ENCODE peak calls at places on chromosomes 1 and 21, in seven cellular contexts. One of them, this sample, is unnamed.

GRCh38 chr1:94068831-94069648 is 51.9 kb downstream of the ABCA4 start:
- DNase-seq in CD8-positive, alpha-beta T cell: no peak
- DNase-seq in NAMALWA: no peak
- DNase-seq in HFFc6: no peak
- DNase-seq in activated CD4-positive, CD25-positive, alpha-beta regulatory T cell: no peak
- DNase-seq in ovary: peak
- DNase-seq in NCI-H524: no peak
- DNase-seq in this sample: no peak

GRCh38 chr1:207798847-207799246 is 47.0 kb downstream of the CD46 start:
- DNase-seq in CD8-positive, alpha-beta T cell: peak
- DNase-seq in HFFc6: no peak
- DNase-seq in NCI-H524: no peak
- DNase-seq in NAMALWA: no peak
- DNase-seq in activated CD4-positive, CD25-positive, alpha-beta regulatory T cell: no peak
- DNase-seq in ovary: no peak
- DNase-seq in this sample: no peak

GRCh38 chr1:173997796-173998195 is 24.4 kb downstream of the RC3H1 start:
- DNase-seq in NCI-H524: no peak
- DNase-seq in ovary: no peak
- DNase-seq in NAMALWA: no peak
- DNase-seq in CD8-positive, alpha-beta T cell: no peak
- DNase-seq in activated CD4-positive, CD25-positive, alpha-beta regulatory T cell: no peak
- DNase-seq in HFFc6: no peak
- DNase-seq in this sample: no peak

GRCh38 chr1:71785470-71785869 is 496.9 kb downstream of the NEGR1 start:
- DNase-seq in ovary: no peak
- DNase-seq in CD8-positive, alpha-beta T cell: no peak
- DNase-seq in HFFc6: no peak
- DNase-seq in NCI-H524: no peak
- DNase-seq in activated CD4-positive, CD25-positive, alpha-beta regulatory T cell: no peak
- DNase-seq in NAMALWA: no peak
- DNase-seq in this sample: no peak

GRCh38 chr1:27237112-27237511 is 2.7 kb downstream of the WDTC1 start:
- DNase-seq in NAMALWA: no peak
- DNase-seq in CD8-positive, alpha-beta T cell: no peak
- DNase-seq in NCI-H524: no peak
- DNase-seq in ovary: no peak
- DNase-seq in HFFc6: no peak
- DNase-seq in activated CD4-positive, CD25-positive, alpha-beta regulatory T cell: no peak
- DNase-seq in this sample: no peak

GRCh38 chr1:245822997-245823396 is 668.2 kb downstream of the KIF26B start:
- DNase-seq in NAMALWA: no peak
- DNase-seq in NCI-H524: no peak
- DNase-seq in CD8-positive, alpha-beta T cell: no peak
- DNase-seq in activated CD4-positive, CD25-positive, alpha-beta regulatory T cell: no peak
- DNase-seq in HFFc6: peak
- DNase-seq in ovary: no peak
- DNase-seq in this sample: no peak

GRCh38 chr1:169160845-169161511 is 54.5 kb downstream of the ATP1B1 start:
- DNase-seq in CD8-positive, alpha-beta T cell: no peak
- DNase-seq in activated CD4-positive, CD25-positive, alpha-beta regulatory T cell: no peak
- DNase-seq in NAMALWA: no peak
- DNase-seq in ovary: peak
- DNase-seq in NCI-H524: no peak
- DNase-seq in HFFc6: peak
- DNase-seq in this sample: no peak

GRCh38 chr1:16719571-16720402 is 20.5 kb upstream of the RNU1-4 start:
- DNase-seq in NAMALWA: no peak
- DNase-seq in HFFc6: peak
- DNase-seq in NCI-H524: no peak
- DNase-seq in activated CD4-positive, CD25-positive, alpha-beta regulatory T cell: no peak
- DNase-seq in CD8-positive, alpha-beta T cell: no peak
- DNase-seq in ovary: peak
- DNase-seq in this sample: no peak

GRCh38 chr1:95384570-95384969 is 150.6 kb downstream of the RWDD3 start:
- DNase-seq in HFFc6: no peak
- DNase-seq in NAMALWA: peak
- DNase-seq in NCI-H524: no peak
- DNase-seq in activated CD4-positive, CD25-positive, alpha-beta regulatory T cell: no peak
- DNase-seq in CD8-positive, alpha-beta T cell: no peak
- DNase-seq in ovary: no peak
- DNase-seq in this sample: peak

GRCh38 chr1:4000811-4001251 is 100.8 kb upstream of the C1orf174 start:
- DNase-seq in CD8-positive, alpha-beta T cell: no peak
- DNase-seq in HFFc6: no peak
- DNase-seq in ovary: no peak
- DNase-seq in activated CD4-positive, CD25-positive, alpha-beta regulatory T cell: no peak
- DNase-seq in NCI-H524: peak
- DNase-seq in NAMALWA: no peak
- DNase-seq in this sample: no peak

GRCh38 chr1:106498238-106498637 is 558.2 kb upstream of the PRMT6 start:
- DNase-seq in activated CD4-positive, CD25-positive, alpha-beta regulatory T cell: no peak
- DNase-seq in ovary: no peak
- DNase-seq in NAMALWA: no peak
- DNase-seq in NCI-H524: no peak
- DNase-seq in CD8-positive, alpha-beta T cell: no peak
- DNase-seq in HFFc6: no peak
- DNase-seq in this sample: no peak

GRCh38 chr1:176617881-176618280 is 154.9 kb downstream of the PAPPA2 start:
- DNase-seq in activated CD4-positive, CD25-positive, alpha-beta regulatory T cell: no peak
- DNase-seq in NCI-H524: no peak
- DNase-seq in HFFc6: no peak
- DNase-seq in ovary: no peak
- DNase-seq in CD8-positive, alpha-beta T cell: no peak
- DNase-seq in NAMALWA: no peak
- DNase-seq in this sample: no peak

GRCh38 chr1:228317411-228317828 is 89.2 kb downstream of the TRIM11 start:
- DNase-seq in activated CD4-positive, CD25-positive, alpha-beta regulatory T cell: no peak
- DNase-seq in NAMALWA: no peak
- DNase-seq in NCI-H524: no peak
- DNase-seq in ovary: peak
- DNase-seq in CD8-positive, alpha-beta T cell: no peak
- DNase-seq in HFFc6: no peak
- DNase-seq in this sample: no peak

GRCh38 chr21:42125571-42126544 is 54.7 kb downstream of the UMODL1 start:
- DNase-seq in CD8-positive, alpha-beta T cell: no peak
- DNase-seq in NCI-H524: peak
- DNase-seq in ovary: no peak
- DNase-seq in HFFc6: peak
- DNase-seq in activated CD4-positive, CD25-positive, alpha-beta regulatory T cell: no peak
- DNase-seq in NAMALWA: no peak
- DNase-seq in this sample: no peak

GRCh38 chr1:43058545-43059360 is 100.1 kb upstream of the SLC2A1 start:
- DNase-seq in ovary: peak
- DNase-seq in NAMALWA: no peak
- DNase-seq in NCI-H524: no peak
- DNase-seq in HFFc6: peak
- DNase-seq in activated CD4-positive, CD25-positive, alpha-beta regulatory T cell: no peak
- DNase-seq in CD8-positive, alpha-beta T cell: no peak
- DNase-seq in this sample: no peak

GRCh38 chr1:162470216-162470615 is 27.4 kb upstream of the UHMK1 start:
- DNase-seq in NCI-H524: no peak
- DNase-seq in NAMALWA: no peak
- DNase-seq in CD8-positive, alpha-beta T cell: no peak
- DNase-seq in ovary: no peak
- DNase-seq in HFFc6: no peak
- DNase-seq in activated CD4-positive, CD25-positive, alpha-beta regulatory T cell: no peak
- DNase-seq in this sample: no peak

GRCh38 chr1:220012259-220012658 is 34.0 kb downstream of the EPRS1 start:
- DNase-seq in NAMALWA: peak
- DNase-seq in activated CD4-positive, CD25-positive, alpha-beta regulatory T cell: no peak
- DNase-seq in CD8-positive, alpha-beta T cell: no peak
- DNase-seq in ovary: no peak
- DNase-seq in NCI-H524: no peak
- DNase-seq in HFFc6: no peak
- DNase-seq in this sample: peak

GRCh38 chr1:24393892-24394291 is 19.7 kb downstream of the STPG1 start:
- DNase-seq in HFFc6: peak
- DNase-seq in activated CD4-positive, CD25-positive, alpha-beta regulatory T cell: no peak
- DNase-seq in NCI-H524: no peak
- DNase-seq in NAMALWA: no peak
- DNase-seq in ovary: no peak
- DNase-seq in CD8-positive, alpha-beta T cell: no peak
- DNase-seq in this sample: no peak

GRCh38 chr21:36773111-36773510 is 74.2 kb downstream of the SIM2 start:
- DNase-seq in HFFc6: peak
- DNase-seq in CD8-positive, alpha-beta T cell: no peak
- DNase-seq in NAMALWA: no peak
- DNase-seq in ovary: peak
- DNase-seq in activated CD4-positive, CD25-positive, alpha-beta regulatory T cell: no peak
- DNase-seq in NCI-H524: peak
- DNase-seq in this sample: no peak

GRCh38 chr1:236497908-236498307 is 25.9 kb upstream of the LGALS8 start:
- DNase-seq in CD8-positive, alpha-beta T cell: no peak
- DNase-seq in NAMALWA: no peak
- DNase-seq in HFFc6: no peak
- DNase-seq in NCI-H524: no peak
- DNase-seq in ovary: no peak
- DNase-seq in activated CD4-positive, CD25-positive, alpha-beta regulatory T cell: no peak
- DNase-seq in this sample: no peak

GRCh38 chr21:39313042-39313456 is 383 bp downstream of the BRWD1 start:
- DNase-seq in HFFc6: no peak
- DNase-seq in ovary: no peak
- DNase-seq in NAMALWA: no peak
- DNase-seq in activated CD4-positive, CD25-positive, alpha-beta regulatory T cell: no peak
- DNase-seq in NCI-H524: peak
- DNase-seq in CD8-positive, alpha-beta T cell: peak
- DNase-seq in this sample: no peak

GRCh38 chr1:36207339-36207738 is 16.9 kb upstream of the THRAP3 start:
- DNase-seq in NCI-H524: no peak
- DNase-seq in NAMALWA: no peak
- DNase-seq in HFFc6: no peak
- DNase-seq in ovary: no peak
- DNase-seq in CD8-positive, alpha-beta T cell: no peak
- DNase-seq in activated CD4-positive, CD25-positive, alpha-beta regulatory T cell: no peak
- DNase-seq in this sample: peak

GRCh38 chr1:19484338-19484792 is 974 bp downstream of the CAPZB start:
- DNase-seq in activated CD4-positive, CD25-positive, alpha-beta regulatory T cell: no peak
- DNase-seq in ovary: peak
- DNase-seq in NCI-H524: no peak
- DNase-seq in CD8-positive, alpha-beta T cell: no peak
- DNase-seq in HFFc6: no peak
- DNase-seq in NAMALWA: no peak
- DNase-seq in this sample: no peak

GRCh38 chr1:228346731-228347130 is 59.9 kb downstream of the TRIM11 start:
- DNase-seq in NCI-H524: no peak
- DNase-seq in NAMALWA: no peak
- DNase-seq in CD8-positive, alpha-beta T cell: no peak
- DNase-seq in HFFc6: no peak
- DNase-seq in ovary: no peak
- DNase-seq in activated CD4-positive, CD25-positive, alpha-beta regulatory T cell: no peak
- DNase-seq in this sample: no peak

This sample was measured in MM.1S.